ENCODE peak calls at places on chromosomes 7 and 10, in eight cellular contexts. One of them, this sample, is unnamed.

GRCh38 chr10:72812415-72812797 is 81.1 kb upstream of the OIT3 start:
- DNase-seq in esophagus muscularis mucosa: no peak
- DNase-seq in testis: no peak
- DNase-seq in caudate nucleus: no peak
- DNase-seq in aorta: no peak
- DNase-seq in PC-3: no peak
- DNase-seq in CD8-positive, alpha-beta memory T cell: no peak
- DNase-seq in heart left ventricle: no peak
- DNase-seq in this sample: no peak

GRCh38 chr7:137592232-137592896 is 248.8 kb upstream of the PTN start:
- DNase-seq in esophagus muscularis mucosa: no peak
- DNase-seq in testis: peak
- DNase-seq in caudate nucleus: peak
- DNase-seq in aorta: no peak
- DNase-seq in PC-3: peak
- DNase-seq in CD8-positive, alpha-beta memory T cell: no peak
- DNase-seq in heart left ventricle: peak
- DNase-seq in this sample: peak

GRCh38 chr10:3750884-3751283 is 34.1 kb downstream of the KLF6 start:
- DNase-seq in esophagus muscularis mucosa: no peak
- DNase-seq in testis: no peak
- DNase-seq in caudate nucleus: no peak
- DNase-seq in aorta: no peak
- DNase-seq in PC-3: no peak
- DNase-seq in CD8-positive, alpha-beta memory T cell: no peak
- DNase-seq in heart left ventricle: no peak
- DNase-seq in this sample: no peak

GRCh38 chr7:101575168-101575567 is 53.9 kb downstream of the MYL10 start:
- DNase-seq in esophagus muscularis mucosa: no peak
- DNase-seq in testis: no peak
- DNase-seq in caudate nucleus: no peak
- DNase-seq in aorta: no peak
- DNase-seq in PC-3: no peak
- DNase-seq in CD8-positive, alpha-beta memory T cell: no peak
- DNase-seq in heart left ventricle: no peak
- DNase-seq in this sample: no peak

GRCh38 chr7:97138830-97139229 is 21.3 kb downstream of the SDHAF3 start:
- DNase-seq in esophagus muscularis mucosa: no peak
- DNase-seq in testis: no peak
- DNase-seq in caudate nucleus: no peak
- DNase-seq in aorta: no peak
- DNase-seq in PC-3: no peak
- DNase-seq in CD8-positive, alpha-beta memory T cell: no peak
- DNase-seq in heart left ventricle: no peak
- DNase-seq in this sample: no peak

GRCh38 chr10:89615824-89616223 is 29.2 kb downstream of the PANK1 start:
- DNase-seq in esophagus muscularis mucosa: no peak
- DNase-seq in testis: no peak
- DNase-seq in caudate nucleus: no peak
- DNase-seq in aorta: no peak
- DNase-seq in PC-3: peak
- DNase-seq in CD8-positive, alpha-beta memory T cell: no peak
- DNase-seq in heart left ventricle: no peak
- DNase-seq in this sample: no peak

GRCh38 chr10:104301907-104302690 is 33.1 kb downstream of the GSTO2 start:
- DNase-seq in esophagus muscularis mucosa: no peak
- DNase-seq in testis: no peak
- DNase-seq in caudate nucleus: no peak
- DNase-seq in aorta: no peak
- DNase-seq in PC-3: no peak
- DNase-seq in CD8-positive, alpha-beta memory T cell: no peak
- DNase-seq in heart left ventricle: no peak
- DNase-seq in this sample: no peak

GRCh38 chr10:75899816-75900357 is 468.5 kb downstream of the LRMDA start:
- DNase-seq in esophagus muscularis mucosa: no peak
- DNase-seq in testis: no peak
- DNase-seq in caudate nucleus: no peak
- DNase-seq in aorta: no peak
- DNase-seq in PC-3: no peak
- DNase-seq in CD8-positive, alpha-beta memory T cell: no peak
- DNase-seq in heart left ventricle: no peak
- DNase-seq in this sample: no peak

GRCh38 chr10:5888843-5889623 is 660 bp downstream of the ANKRD16 start:
- DNase-seq in esophagus muscularis mucosa: no peak
- DNase-seq in testis: peak
- DNase-seq in caudate nucleus: no peak
- DNase-seq in aorta: peak
- DNase-seq in PC-3: peak
- DNase-seq in CD8-positive, alpha-beta memory T cell: peak
- DNase-seq in heart left ventricle: peak
- DNase-seq in this sample: no peak

GRCh38 chr10:43665054-43665453 is 16.4 kb upstream of the ZNF32 start:
- DNase-seq in esophagus muscularis mucosa: no peak
- DNase-seq in testis: no peak
- DNase-seq in caudate nucleus: no peak
- DNase-seq in aorta: no peak
- DNase-seq in PC-3: no peak
- DNase-seq in CD8-positive, alpha-beta memory T cell: no peak
- DNase-seq in heart left ventricle: no peak
- DNase-seq in this sample: no peak

GRCh38 chr10:27646194-27646593 is 99.4 kb downstream of the MKX start:
- DNase-seq in esophagus muscularis mucosa: no peak
- DNase-seq in testis: no peak
- DNase-seq in caudate nucleus: no peak
- DNase-seq in aorta: no peak
- DNase-seq in PC-3: no peak
- DNase-seq in CD8-positive, alpha-beta memory T cell: no peak
- DNase-seq in heart left ventricle: no peak
- DNase-seq in this sample: no peak

GRCh38 chr7:23184709-23185354 is 3.0 kb downstream of the NUP42 start:
- DNase-seq in esophagus muscularis mucosa: no peak
- DNase-seq in testis: peak
- DNase-seq in caudate nucleus: peak
- DNase-seq in aorta: no peak
- DNase-seq in PC-3: peak
- DNase-seq in CD8-positive, alpha-beta memory T cell: no peak
- DNase-seq in heart left ventricle: peak
- DNase-seq in this sample: no peak

DNA sequence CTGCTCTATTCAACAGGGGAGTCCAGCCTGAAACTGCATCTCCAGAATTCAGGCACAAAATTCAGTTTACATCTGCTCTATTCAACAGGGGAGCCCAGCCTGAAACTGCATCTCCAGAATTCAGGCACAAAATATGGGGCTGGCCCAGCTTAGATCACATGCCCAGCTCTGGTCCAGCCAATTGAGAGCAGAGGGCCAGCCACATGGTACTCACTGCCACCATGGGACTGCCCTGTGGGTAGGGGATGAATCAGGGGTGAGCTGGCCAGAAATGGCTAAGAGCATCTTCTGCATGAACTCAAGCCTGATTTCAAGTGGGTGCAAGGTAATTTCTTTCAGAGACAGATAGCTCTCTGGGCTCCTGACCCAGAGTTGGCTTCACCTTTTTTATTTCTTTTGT is 156.6 kb upstream of the LYZL2 start:
- DNase-seq in esophagus muscularis mucosa: no peak
- DNase-seq in testis: no peak
- DNase-seq in caudate nucleus: no peak
- DNase-seq in aorta: no peak
- DNase-seq in PC-3: peak
- DNase-seq in CD8-positive, alpha-beta memory T cell: no peak
- DNase-seq in heart left ventricle: no peak
- DNase-seq in this sample: no peak
- H3K27ac ChIP-seq in esophagus muscularis mucosa: peak
- H3K27ac ChIP-seq in testis: peak
- H3K27ac ChIP-seq in caudate nucleus: peak
- H3K27ac ChIP-seq in aorta: peak
- H3K27ac ChIP-seq in PC-3: no peak
- H3K27ac ChIP-seq in CD8-positive, alpha-beta memory T cell: no peak
- H3K27ac ChIP-seq in heart left ventricle: peak
- H3K27ac ChIP-seq in this sample: no peak

GRCh38 chr7:1169409-1170368 is 9.7 kb upstream of the ZFAND2A start:
- DNase-seq in esophagus muscularis mucosa: peak
- DNase-seq in testis: peak
- DNase-seq in caudate nucleus: peak
- DNase-seq in aorta: peak
- DNase-seq in PC-3: peak
- DNase-seq in CD8-positive, alpha-beta memory T cell: peak
- DNase-seq in heart left ventricle: peak
- DNase-seq in this sample: no peak
- H3K27ac ChIP-seq in esophagus muscularis mucosa: no peak
- H3K27ac ChIP-seq in testis: no peak
- H3K27ac ChIP-seq in caudate nucleus: no peak
- H3K27ac ChIP-seq in aorta: no peak
- H3K27ac ChIP-seq in PC-3: no peak
- H3K27ac ChIP-seq in CD8-positive, alpha-beta memory T cell: peak
- H3K27ac ChIP-seq in heart left ventricle: peak
- H3K27ac ChIP-seq in this sample: no peak

DNA sequence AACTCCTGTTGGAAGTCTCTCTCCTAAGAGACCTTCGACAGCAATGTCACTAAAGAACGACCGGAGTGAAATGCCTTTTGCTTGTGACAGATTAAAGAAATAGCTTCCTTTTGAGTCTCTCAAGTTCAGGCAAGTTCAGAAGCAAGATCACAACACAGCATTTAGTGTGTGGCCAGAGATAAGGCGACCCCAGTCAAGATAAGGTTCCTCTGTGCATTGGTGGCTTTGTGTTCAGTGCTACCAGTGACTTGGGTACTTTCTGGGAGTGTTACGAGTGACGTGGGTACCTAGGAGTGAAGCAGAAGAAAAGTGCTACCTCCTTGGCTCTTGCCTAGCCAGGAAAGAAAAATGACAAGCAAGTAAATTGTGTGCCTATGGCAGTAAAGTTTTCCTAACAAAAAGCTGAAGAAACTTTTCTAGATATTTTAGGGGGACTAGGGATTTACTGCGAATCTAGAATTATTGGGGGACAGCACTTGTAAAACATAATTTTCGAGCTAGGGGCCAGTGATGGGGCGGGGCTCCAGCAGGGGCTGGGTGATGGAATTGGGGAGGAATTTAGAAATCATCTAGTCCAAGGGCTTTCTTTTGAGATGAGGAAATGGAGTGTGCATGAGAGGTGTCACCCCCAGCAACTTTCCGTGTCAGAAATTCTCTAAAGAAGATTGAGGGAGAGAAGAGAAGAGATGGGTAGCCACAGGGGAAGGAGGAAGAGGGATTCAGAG is 191.9 kb upstream of the LYZL2 start:
- DNase-seq in esophagus muscularis mucosa: no peak
- DNase-seq in testis: no peak
- DNase-seq in caudate nucleus: no peak
- DNase-seq in aorta: no peak
- DNase-seq in PC-3: no peak
- DNase-seq in CD8-positive, alpha-beta memory T cell: no peak
- DNase-seq in heart left ventricle: no peak
- DNase-seq in this sample: no peak
- H3K27ac ChIP-seq in esophagus muscularis mucosa: peak
- H3K27ac ChIP-seq in testis: no peak
- H3K27ac ChIP-seq in caudate nucleus: no peak
- H3K27ac ChIP-seq in aorta: peak
- H3K27ac ChIP-seq in PC-3: no peak
- H3K27ac ChIP-seq in CD8-positive, alpha-beta memory T cell: no peak
- H3K27ac ChIP-seq in heart left ventricle: peak
- H3K27ac ChIP-seq in this sample: no peak

GRCh38 chr10:118712930-118713634 is 41.7 kb downstream of the CACUL1 start:
- DNase-seq in esophagus muscularis mucosa: no peak
- DNase-seq in testis: no peak
- DNase-seq in caudate nucleus: no peak
- DNase-seq in aorta: no peak
- DNase-seq in PC-3: no peak
- DNase-seq in CD8-positive, alpha-beta memory T cell: no peak
- DNase-seq in heart left ventricle: no peak
- DNase-seq in this sample: no peak
- H3K27ac ChIP-seq in esophagus muscularis mucosa: no peak
- H3K27ac ChIP-seq in testis: no peak
- H3K27ac ChIP-seq in caudate nucleus: no peak
- H3K27ac ChIP-seq in aorta: no peak
- H3K27ac ChIP-seq in PC-3: no peak
- H3K27ac ChIP-seq in CD8-positive, alpha-beta memory T cell: no peak
- H3K27ac ChIP-seq in heart left ventricle: no peak
- H3K27ac ChIP-seq in this sample: no peak

This sample was measured in epithelial cell of prostate.